ENCODE peak calls at places on chromosomes 16 and 17, in four cellular contexts. Q is tibial artery, K is neuronal stem cell, A is ecto neural progenitor cell. F is an unnamed sample.

GRCh38 chr16:47848481-47849109 is 307.2 kb downstream of the ABCC12 start:
- DNase-seq in Q (no peak), A (no peak), K (peak), F (no peak)

GRCh38 chr17:75869282-75870141 is 8.9 kb downstream of the TRIM47 start:
- DNase-seq in A (no peak), K (no peak), Q (peak), F (no peak)

GRCh38 chr16:85385463-85386331 is 227.4 kb upstream of the GSE1 start:
- DNase-seq in K (no peak), A (no peak), Q (peak), F (no peak)

GRCh38 chr17:35404360-35404759 is 27.9 kb downstream of the SLFN12 start:
- DNase-seq in Q (no peak), K (no peak), A (no peak), F (no peak)

GRCh38 chr16:48904333-48904732 is 294.4 kb upstream of the N4BP1 start:
- DNase-seq in K (no peak), A (no peak), Q (no peak), F (no peak)

GRCh38 chr17:2383628-2384167 is 17.2 kb downstream of the MNT start:
- DNase-seq in A (no peak), Q (no peak), K (no peak), F (no peak)

GRCh38 chr16:23557779-23558330 is 328 bp downstream of the UBFD1 start:
- DNase-seq in Q (peak), A (no peak), K (no peak), F (no peak)

GRCh38 chr16:56603589-56603988 is 4.8 kb upstream of the MT2A start:
- DNase-seq in K (no peak), A (no peak), Q (peak), F (no peak)

GRCh38 chr17:76056882-76057281 is 15.4 kb downstream of the SRP68 start:
- DNase-seq in A (no peak), Q (no peak), K (no peak), F (no peak)

GRCh38 chr17:246851-247421 is 65.5 kb upstream of the DOC2B start:
- DNase-seq in A (no peak), K (no peak), Q (peak), F (no peak)

GRCh38 chr17:67238976-67239375 is 6.0 kb downstream of the HELZ start:
- DNase-seq in K (no peak), A (no peak), Q (no peak), F (no peak)

GRCh38 chr17:71039391-71039790 is 870.1 kb downstream of the KCNJ2 start:
- DNase-seq in Q (no peak), A (no peak), K (no peak), F (no peak)

GRCh38 chr17:64262422-64263260 is at the start of gene TEX2:
- DNase-seq in K (no peak), A (peak), Q (peak), F (no peak)

GRCh38 chr16:442976-443375 is 17.5 kb downstream of the RAB11FIP3 start:
- DNase-seq in K (no peak), A (no peak), Q (no peak), F (no peak)

GRCh38 chr16:66293932-66294331 is 72.6 kb upstream of the CDH5 start:
- DNase-seq in Q (no peak), K (no peak), A (no peak), F (no peak)

GRCh38 chr16:46884513-46885293 is 541 bp downstream of the GPT2 start:
- DNase-seq in K (peak), A (no peak), Q (no peak), F (no peak)

GRCh38 chr17:559699-560378 is 154.8 kb downstream of the VPS53 start:
- DNase-seq in A (no peak), Q (peak), K (no peak), F (peak)

GRCh38 chr16:700684-701584 is 4.7 kb downstream of the FBXL16 start:
- DNase-seq in A (peak), K (peak), Q (no peak), F (no peak)

GRCh38 chr17:5629133-5629532 is 44.8 kb upstream of the NLRP1 start:
- DNase-seq in Q (no peak), A (no peak), K (no peak), F (no peak)

GRCh38 chr17:81635973-81636504 is 873 bp downstream of the NPLOC4 start:
- DNase-seq in K (no peak), A (no peak), Q (no peak), F (no peak)

GRCh38 chr16:84258266-84258665 is 18.5 kb upstream of the KCNG4 start:
- DNase-seq in Q (no peak), A (no peak), K (no peak), F (no peak)

GRCh38 chr16:59412275-59412841 is 678.2 kb upstream of the GOT2 start:
- DNase-seq in K (peak), Q (no peak), A (no peak), F (no peak)

GRCh38 chr17:74815671-74816370 is 39.7 kb upstream of the NAT9 start:
- DNase-seq in Q (no peak), K (no peak), A (peak), F (no peak)

GRCh38 chr17:39090400-39090799 is 61.0 kb downstream of the PLXDC1 start:
- DNase-seq in A (no peak), K (no peak), Q (no peak), F (no peak)

GRCh38 chr17:51650202-51650601 is 389.9 kb downstream of the UTP18 start:
- DNase-seq in Q (no peak), A (no peak), K (no peak), F (no peak)

GRCh38 chr17:21452377-21453143 is 76.4 kb downstream of the KCNJ12 start:
- DNase-seq in Q (peak), K (peak), A (peak), F (no peak)

GRCh38 chr16:25140459-25140858 is 28.9 kb downstream of the LCMT1 start:
- DNase-seq in A (no peak), Q (no peak), K (no peak), F (no peak)

GRCh38 chr17:49976163-49976827 is 7.3 kb downstream of the DLX4 start:
- DNase-seq in Q (no peak), K (no peak), A (no peak), F (no peak)

GRCh38 chr17:7656958-7657715 is 6.4 kb downstream of the ATP1B2 start:
- DNase-seq in A (peak), K (peak), Q (no peak), F (no peak)

GRCh38 chr17:77281024-77281903 is 140.5 kb downstream of the SEC14L1 start:
- DNase-seq in A (peak), Q (no peak), K (peak), F (no peak)

GRCh38 chr17:51150932-51151331 is 2.4 kb upstream of the NME1 start:
- DNase-seq in K (no peak), Q (no peak), A (no peak), F (no peak)

GRCh38 chr17:42249681-42250446 is 26.3 kb downstream of the STAT5B start:
- DNase-seq in K (no peak), Q (no peak), A (no peak), F (no peak)

GRCh38 chr16:86313631-86314030 is 196.7 kb upstream of the FOXF1 start:
- DNase-seq in Q (no peak), A (no peak), K (no peak), F (no peak)

GRCh38 chr17:27315322-27315721 is 21.4 kb downstream of the WSB1 start:
- DNase-seq in Q (peak), K (no peak), A (no peak), F (no peak)

GRCh38 chr17:80453980-80454556 is 22.3 kb downstream of the NPTX1 start:
- DNase-seq in Q (no peak), A (no peak), K (no peak), F (no peak)

GRCh38 chr16:53429221-53429943 is 4.9 kb upstream of the RBL2 start:
- DNase-seq in A (no peak), Q (no peak), K (no peak), F (no peak)

GRCh38 chr17:50955160-50955559 is 89.0 kb upstream of the TOB1 start:
- DNase-seq in A (no peak), Q (no peak), K (no peak), F (no peak)